ENCODE peak calls at places on chromosomes 12 and 14, in ten cellular contexts. S, X, U, Q, F, L, K, O, Z and D are unnamed samples.

GRCh38 chr14:98146416-98146815 is 1125.6 kb downstream of the BCL11B start:
- DNase-seq in S (no peak), X (no peak), U (no peak), Q (no peak), F (no peak), L (no peak), K (no peak), O (no peak), Z (no peak), D (no peak)

GRCh38 chr12:34595749-34596733 is 573.7 kb downstream of the ALG10 start:
- DNase-seq in S (peak), X (no peak), U (no peak), Q (no peak), F (no peak), L (no peak), K (no peak), O (no peak), Z (no peak), D (peak)

GRCh38 chr12:49962861-49963765 is 1.4 kb downstream of the AQP5 start:
- DNase-seq in S (no peak), X (no peak), U (no peak), Q (peak), F (no peak), L (no peak), K (no peak), O (peak), Z (no peak), D (peak)

GRCh38 chr14:100669468-100669867 is 57.2 kb upstream of the DLK1 start:
- DNase-seq in S (no peak), X (no peak), U (no peak), Q (no peak), F (no peak), L (no peak), K (no peak), O (no peak), Z (no peak), D (no peak)

GRCh38 chr12:107235600-107235999 is 142.3 kb upstream of the CRY1 start:
- DNase-seq in S (no peak), X (no peak), U (no peak), Q (no peak), F (no peak), L (no peak), K (no peak), O (no peak), Z (no peak), D (no peak)

GRCh38 chr12:94204647-94205247 is 56.4 kb downstream of the PLXNC1 start:
- DNase-seq in S (no peak), X (peak), U (peak), Q (no peak), F (no peak), L (no peak), K (no peak), O (no peak), Z (peak), D (no peak)

GRCh38 chr12:54416908-54417603 is 2.0 kb downstream of the ITGA5 start:
- DNase-seq in S (no peak), X (no peak), U (no peak), Q (no peak), F (peak), L (no peak), K (no peak), O (no peak), Z (no peak), D (no peak)

GRCh38 chr14:37597538-37598084 is 2.2 kb downstream of the TTC6 start:
- DNase-seq in S (no peak), X (no peak), U (no peak), Q (no peak), F (no peak), L (no peak), K (no peak), O (no peak), Z (no peak), D (no peak)

GRCh38 chr12:132115500-132115899 is 28.6 kb downstream of the DDX51 start:
- DNase-seq in S (no peak), X (no peak), U (no peak), Q (no peak), F (no peak), L (no peak), K (no peak), O (no peak), Z (no peak), D (no peak)

GRCh38 chr12:91074851-91075250 is 17.0 kb upstream of the KERA start:
- DNase-seq in S (no peak), X (no peak), U (no peak), Q (no peak), F (no peak), L (no peak), K (no peak), O (no peak), Z (no peak), D (no peak)

GRCh38 chr12:18813753-18814152 is 75.8 kb downstream of the CAPZA3 start:
- DNase-seq in S (no peak), X (no peak), U (no peak), Q (no peak), F (no peak), L (no peak), K (no peak), O (no peak), Z (no peak), D (no peak)

GRCh38 chr12:130872179-130873096 is 572 bp downstream of the RAN start:
- DNase-seq in S (peak), X (peak), U (peak), Q (peak), F (peak), L (peak), K (peak), O (no peak), Z (peak), D (peak)

GRCh38 chr12:111451649-111452129 is 46.0 kb downstream of the SH2B3 start:
- DNase-seq in S (peak), X (no peak), U (no peak), Q (no peak), F (peak), L (no peak), K (no peak), O (peak), Z (no peak), D (no peak)

GRCh38 chr12:68106160-68106559 is 53.4 kb downstream of the IFNG start:
- DNase-seq in S (no peak), X (no peak), U (no peak), Q (no peak), F (peak), L (no peak), K (no peak), O (peak), Z (no peak), D (no peak)

GRCh38 chr14:52397844-52398243 is 83.7 kb downstream of the PTGER2 start:
- DNase-seq in S (peak), X (no peak), U (no peak), Q (no peak), F (peak), L (no peak), K (no peak), O (no peak), Z (no peak), D (no peak)